ENCODE peak calls at places on chromosomes 3 and 15, in seven cellular contexts. F, D, Y, J, P, T and V are unnamed samples.

GRCh38 chr3:106212658-106213222 is 343.9 kb upstream of the CBLB start:
- DNase-seq in Y (no peak), T (no peak), F (no peak), J (no peak), P (no peak), D (peak), V (no peak)

GRCh38 chr15:69064649-69065048 is 50.2 kb downstream of the NOX5 start:
- DNase-seq in F (no peak), P (no peak), T (no peak), Y (no peak), D (no peak), J (no peak), V (no peak)

GRCh38 chr15:94535298-94536048 is 304.1 kb downstream of the MCTP2 start:
- DNase-seq in Y (no peak), F (no peak), P (no peak), D (no peak), T (no peak), J (no peak), V (no peak)

GRCh38 chr3:97763586-97764148 is 891 bp upstream of the ARL6 start:
- DNase-seq in D (no peak), Y (no peak), F (no peak), P (no peak), T (no peak), J (no peak), V (no peak)

GRCh38 chr15:65287515-65287845 is 797 bp upstream of the PARP16 start:
- DNase-seq in T (no peak), J (no peak), P (no peak), Y (no peak), D (no peak), F (no peak), V (no peak)

GRCh38 chr15:35784745-35785144 is 238.8 kb upstream of the DPH6 start:
- DNase-seq in D (peak), P (no peak), T (no peak), F (no peak), J (peak), Y (no peak), V (peak)

GRCh38 chr3:56725175-56725574 is 42.1 kb upstream of the TASOR start:
- DNase-seq in T (no peak), J (no peak), Y (peak), F (no peak), P (no peak), D (no peak), V (no peak)

GRCh38 chr15:73809728-73810501 is 56.8 kb upstream of the INSYN1 start:
- DNase-seq in J (no peak), T (no peak), Y (no peak), P (no peak), F (no peak), D (no peak), V (no peak)

GRCh38 chr3:16477501-16477900 is 36.0 kb downstream of the RFTN1 start:
- DNase-seq in F (no peak), P (no peak), D (peak), J (no peak), Y (no peak), T (no peak), V (no peak)

GRCh38 chr3:187662848-187663407 is 7.3 kb downstream of the SST start:
- DNase-seq in F (no peak), Y (no peak), T (no peak), P (no peak), J (no peak), D (no peak), V (no peak)

GRCh38 chr3:945738-946137 is 147.1 kb upstream of the CNTN6 start:
- DNase-seq in T (no peak), F (no peak), J (no peak), D (no peak), Y (no peak), P (no peak), V (no peak)

GRCh38 chr3:48798998-48799397 is 48.7 kb downstream of the PRKAR2A start:
- DNase-seq in F (no peak), D (no peak), J (no peak), T (peak), Y (no peak), P (no peak), V (no peak)

GRCh38 chr3:38755130-38755529 is 60.9 kb downstream of the SCN10A start:
- DNase-seq in J (no peak), T (no peak), P (no peak), F (peak), D (peak), Y (no peak), V (no peak)

GRCh38 chr3:71718069-71718468 is 7.1 kb downstream of the EIF4E3 start:
- DNase-seq in F (no peak), P (no peak), D (no peak), T (no peak), Y (peak), J (no peak), V (no peak)

GRCh38 chr3:99761415-99761981 is 56.2 kb upstream of the CMSS1 start:
- DNase-seq in P (no peak), D (no peak), T (no peak), Y (no peak), F (no peak), J (no peak), V (no peak)

GRCh38 chr3:62874398-62875102 is 666 bp downstream of the CADPS start:
- DNase-seq in P (peak), J (no peak), D (no peak), Y (no peak), F (no peak), T (no peak), V (no peak)

GRCh38 chr15:38603271-38603670 is 38.7 kb upstream of the RASGRP1 start:
- DNase-seq in P (no peak), T (no peak), J (no peak), Y (no peak), F (no peak), D (no peak), V (no peak)

GRCh38 chr3:15097889-15098288 is 1.1 kb downstream of the RBSN start:
- DNase-seq in J (no peak), Y (peak), F (peak), D (peak), T (no peak), P (no peak), V (no peak)

GRCh38 chr15:70328137-70329115 is 230.7 kb upstream of the TLE3 start:
- DNase-seq in J (no peak), P (peak), F (peak), D (peak), T (no peak), Y (no peak), V (no peak)

GRCh38 chr3:36461588-36461987 is 81.3 kb downstream of the STAC start:
- DNase-seq in P (no peak), D (peak), F (peak), J (no peak), Y (no peak), T (no peak), V (no peak)

GRCh38 chr3:185649414-185649813 is 63.3 kb downstream of the SENP2 start:
- DNase-seq in D (peak), J (no peak), T (no peak), P (no peak), Y (no peak), F (peak), V (no peak)

GRCh38 chr3:52532838-52533622 is 627 bp downstream of the NT5DC2 start:
- DNase-seq in F (no peak), J (no peak), T (peak), P (no peak), D (peak), Y (peak), V (no peak)

GRCh38 chr15:95132774-95133173 is 901.4 kb downstream of the MCTP2 start:
- DNase-seq in Y (no peak), J (no peak), F (peak), P (no peak), T (no peak), D (peak), V (no peak)